ENCODE peak calls at places on chromosomes 6 and 20, in four cellular contexts. One of them, this sample, is unnamed.

GRCh38 chr6:2369606-2370005 is 124.2 kb upstream of the GMDS start:
- DNase-seq in RWPE1: no peak
- DNase-seq in tibial artery: no peak
- DNase-seq in breast epithelium: no peak
- DNase-seq in this sample: no peak

GRCh38 chr6:27592107-27592480 is 119.2 kb upstream of the ZNF184 start:
- DNase-seq in RWPE1: no peak
- DNase-seq in tibial artery: no peak
- DNase-seq in breast epithelium: no peak
- DNase-seq in this sample: no peak

GRCh38 chr20:8389381-8390368 is 257.6 kb downstream of the PLCB1 start:
- DNase-seq in RWPE1: peak
- DNase-seq in tibial artery: no peak
- DNase-seq in breast epithelium: no peak
- DNase-seq in this sample: no peak

GRCh38 chr20:44089987-44090674 is 96.9 kb downstream of the JPH2 start:
- DNase-seq in RWPE1: peak
- DNase-seq in tibial artery: no peak
- DNase-seq in breast epithelium: no peak
- DNase-seq in this sample: no peak

GRCh38 chr6:52726741-52727535 is 36.3 kb downstream of the GSTA2 start:
- DNase-seq in RWPE1: no peak
- DNase-seq in tibial artery: no peak
- DNase-seq in breast epithelium: no peak
- DNase-seq in this sample: no peak

GRCh38 chr20:5513975-5514516 is 197.3 kb upstream of the PROKR2 start:
- DNase-seq in RWPE1: peak
- DNase-seq in tibial artery: no peak
- DNase-seq in breast epithelium: no peak
- DNase-seq in this sample: no peak

GRCh38 chr6:133610974-133611373 is 277.9 kb upstream of the TCF21 start:
- DNase-seq in RWPE1: no peak
- DNase-seq in tibial artery: no peak
- DNase-seq in breast epithelium: no peak
- DNase-seq in this sample: no peak

GRCh38 chr20:49775229-49775693 is 37.4 kb upstream of the SLC9A8 start:
- DNase-seq in RWPE1: peak
- DNase-seq in tibial artery: peak
- DNase-seq in breast epithelium: no peak
- DNase-seq in this sample: peak

GRCh38 chr6:20458051-20458894 is 56.6 kb downstream of the E2F3 start:
- DNase-seq in RWPE1: no peak
- DNase-seq in tibial artery: no peak
- DNase-seq in breast epithelium: no peak
- DNase-seq in this sample: no peak
- TF ChIP-seq CTCF in RWPE1: no peak
- TF ChIP-seq CTCF in tibial artery: no peak
- TF ChIP-seq CTCF in breast epithelium: no peak
- TF ChIP-seq CTCF in this sample: no peak

GRCh38 chr6:168097621-168098430 is 18.8 kb upstream of the FRMD1 start:
- DNase-seq in RWPE1: no peak
- DNase-seq in tibial artery: no peak
- DNase-seq in breast epithelium: no peak
- DNase-seq in this sample: no peak

GRCh38 chr6:168097221-168097620 is 18.2 kb upstream of the FRMD1 start:
- DNase-seq in RWPE1: no peak
- DNase-seq in tibial artery: no peak
- DNase-seq in breast epithelium: no peak
- DNase-seq in this sample: no peak

GRCh38 chr6:168095171-168095691 is 16.2 kb upstream of the FRMD1 start:
- DNase-seq in RWPE1: no peak
- DNase-seq in tibial artery: no peak
- DNase-seq in breast epithelium: no peak
- DNase-seq in this sample: no peak

GRCh38 chr6:168095741-168096250 is 16.8 kb upstream of the FRMD1 start:
- DNase-seq in RWPE1: no peak
- DNase-seq in tibial artery: no peak
- DNase-seq in breast epithelium: no peak
- DNase-seq in this sample: no peak

DNA sequence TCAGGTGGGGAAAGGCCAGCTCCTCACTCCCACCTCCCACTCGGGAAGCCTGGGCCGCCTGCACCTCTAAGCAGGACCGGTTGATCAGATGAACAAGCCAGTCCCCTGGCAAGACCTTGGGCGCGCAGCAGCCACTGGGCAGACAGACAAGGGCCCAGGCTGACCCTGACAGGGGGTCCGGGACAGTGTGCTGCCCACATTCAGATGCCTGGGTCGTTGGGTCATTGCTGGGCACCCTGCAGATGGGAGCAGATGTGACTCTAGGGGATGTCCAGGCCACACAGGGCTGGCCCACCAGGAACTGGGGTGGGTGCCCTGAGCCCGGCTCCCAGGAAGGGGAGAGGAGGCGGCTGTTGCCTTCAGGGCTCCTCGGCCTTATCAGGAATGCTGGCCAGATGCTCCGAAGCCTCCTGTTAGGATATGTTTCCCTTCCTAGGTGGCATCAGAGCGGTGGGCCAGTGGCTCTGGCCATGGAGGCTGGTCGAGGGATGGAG is 17.3 kb upstream of the FRMD1 start:
- DNase-seq in RWPE1: no peak
- DNase-seq in tibial artery: no peak
- DNase-seq in breast epithelium: no peak
- DNase-seq in this sample: no peak
- TF ChIP-seq CTCF in RWPE1: no peak
- TF ChIP-seq CTCF in tibial artery: no peak
- TF ChIP-seq CTCF in breast epithelium: no peak
- TF ChIP-seq CTCF in this sample: no peak

GRCh38 chr6:95923518-95923917 is 92.3 kb upstream of the FUT9 start:
- DNase-seq in RWPE1: peak
- DNase-seq in tibial artery: no peak
- DNase-seq in breast epithelium: no peak
- DNase-seq in this sample: peak
- TF ChIP-seq CTCF in RWPE1: peak
- TF ChIP-seq CTCF in tibial artery: no peak
- TF ChIP-seq CTCF in breast epithelium: no peak
- TF ChIP-seq CTCF in this sample: peak

GRCh38 chr20:9611921-9612320 is 97.5 kb downstream of the LAMP5 start:
- DNase-seq in RWPE1: no peak
- DNase-seq in tibial artery: no peak
- DNase-seq in breast epithelium: no peak
- DNase-seq in this sample: no peak

GRCh38 chr20:9609892-9610502 is 95.6 kb downstream of the LAMP5 start:
- DNase-seq in RWPE1: peak
- DNase-seq in tibial artery: no peak
- DNase-seq in breast epithelium: peak
- DNase-seq in this sample: peak

GRCh38 chr20:9613871-9614270 is 99.5 kb downstream of the LAMP5 start:
- DNase-seq in RWPE1: no peak
- DNase-seq in tibial artery: no peak
- DNase-seq in breast epithelium: no peak
- DNase-seq in this sample: no peak

GRCh38 chr20:9610665-9611064 is 96.3 kb downstream of the LAMP5 start:
- DNase-seq in RWPE1: no peak
- DNase-seq in tibial artery: no peak
- DNase-seq in breast epithelium: no peak
- DNase-seq in this sample: no peak

GRCh38 chr20:9608639-9609440 is 94.5 kb downstream of the LAMP5 start:
- DNase-seq in RWPE1: no peak
- DNase-seq in tibial artery: no peak
- DNase-seq in breast epithelium: no peak
- DNase-seq in this sample: no peak
- TF ChIP-seq CTCF in RWPE1: no peak
- TF ChIP-seq CTCF in tibial artery: no peak
- TF ChIP-seq CTCF in breast epithelium: no peak
- TF ChIP-seq CTCF in this sample: no peak

DNA sequence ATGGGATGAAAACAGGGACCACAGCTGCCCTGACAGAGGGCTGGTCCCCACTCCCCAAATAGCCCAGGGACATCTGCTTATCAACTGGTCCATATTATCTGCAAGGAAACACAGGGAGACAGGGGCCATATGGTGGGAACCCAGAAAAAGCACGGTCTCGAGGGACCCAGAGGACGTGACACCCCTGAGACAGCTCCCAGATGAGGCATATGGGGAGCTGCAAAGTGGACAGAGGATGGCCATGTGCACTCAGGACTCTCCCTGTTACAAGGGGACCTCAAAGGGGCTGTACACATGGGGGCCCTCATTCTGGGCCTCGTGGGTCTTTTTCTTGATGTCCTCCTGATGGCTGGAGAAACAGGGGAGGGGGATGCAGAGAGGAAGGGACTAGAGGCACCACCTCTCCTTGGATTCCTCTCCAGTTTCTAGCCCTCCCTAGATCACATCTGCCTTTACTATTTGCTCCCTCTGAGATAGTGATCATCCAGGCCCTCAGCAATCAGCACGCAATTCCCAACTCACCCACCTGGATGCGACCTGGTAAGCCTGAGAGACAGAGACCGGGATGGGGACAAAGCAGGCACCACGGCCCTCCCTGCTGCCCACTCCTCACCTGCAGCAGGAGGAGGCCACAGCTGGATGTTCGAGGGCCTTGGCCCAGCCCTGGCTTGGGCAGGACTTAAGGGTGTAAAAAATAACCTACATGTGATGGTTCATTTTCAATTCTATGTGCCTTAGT is 13.1 kb upstream of the HLA-G start:
- DNase-seq in RWPE1: no peak
- DNase-seq in tibial artery: no peak
- DNase-seq in breast epithelium: no peak
- DNase-seq in this sample: no peak
- TF ChIP-seq CTCF in RWPE1: no peak
- TF ChIP-seq CTCF in tibial artery: no peak
- TF ChIP-seq CTCF in breast epithelium: no peak
- TF ChIP-seq CTCF in this sample: no peak

This sample was measured in endothelial cell.